ENCODE peak calls at places on chromosomes 11 and 22, in nine cellular contexts. N, R, O, S, T, P, C, D and I are unnamed samples.
A peak's percentile ranks its signal among the peaks of the same experiment; 100 is the strongest.

GRCh38 chr11:77474509-77475070 is 696 bp upstream of the PAK1 start:
- DNase-seq in N (no peak), R (no peak), O (no peak), S (no peak), T (no peak), P (no peak), C (no peak), D (no peak), I (no peak)

GRCh38 chr11:12674936-12675696 is 895 bp downstream of the TEAD1 start:
- DNase-seq in N (no peak), R (no peak), O (no peak), S (no peak), T (no peak), P (no peak), C (no peak), D (peak; percentile 33), I (no peak)

GRCh38 chr11:35064114-35064800 is 74.7 kb upstream of the CD44 start:
- DNase-seq in N (no peak), R (peak; percentile 80), O (no peak), S (no peak), T (no peak), P (peak; percentile 70), C (no peak), D (no peak), I (peak; percentile 27)

GRCh38 chr22:37907036-37907954 is 1.2 kb downstream of the MICALL1 start:
- DNase-seq in N (no peak), R (no peak), O (no peak), S (no peak), T (no peak), P (no peak), C (no peak), D (no peak), I (no peak)

GRCh38 chr11:118061401-118062125 is 15.3 kb upstream of the TMPRSS4 start:
- DNase-seq in N (no peak), R (no peak), O (no peak), S (no peak), T (no peak), P (no peak), C (no peak), D (no peak), I (no peak)

GRCh38 chr11:28878025-28878424 is 769.8 kb downstream of the METTL15 start:
- DNase-seq in N (no peak), R (no peak), O (no peak), S (no peak), T (no peak), P (peak; percentile 4), C (no peak), D (no peak), I (peak; percentile 51)

GRCh38 chr11:59173964-59174663 is 2.2 kb downstream of the DTX4 start:
- DNase-seq in N (no peak), R (no peak), O (no peak), S (no peak), T (no peak), P (peak; percentile 7), C (no peak), D (no peak), I (no peak)

GRCh38 chr11:66745356-66746235 is 16.6 kb upstream of the SPTBN2 start:
- DNase-seq in N (peak; percentile 58), R (no peak), O (no peak), S (no peak), T (peak; percentile 79), P (no peak), C (no peak), D (peak; percentile 45), I (no peak)

GRCh38 chr22:20198527-20199319 is 47.9 kb upstream of the CCDC188 start:
- DNase-seq in N (no peak), R (no peak), O (no peak), S (no peak), T (no peak), P (no peak), C (no peak), D (no peak), I (no peak)

GRCh38 chr11:47480762-47481161 is 31.8 kb upstream of the RAPSN start:
- DNase-seq in N (no peak), R (no peak), O (no peak), S (no peak), T (no peak), P (no peak), C (no peak), D (no peak), I (no peak)

GRCh38 chr11:121478226-121478894 is 25.6 kb upstream of the SORL1-AS1 start:
- DNase-seq in N (no peak), R (no peak), O (no peak), S (no peak), T (no peak), P (no peak), C (no peak), D (no peak), I (no peak)

GRCh38 chr22:45626198-45626651 is 45.4 kb upstream of the ATXN10 start:
- DNase-seq in N (peak; percentile 63), R (no peak), O (no peak), S (peak; percentile 70), T (no peak), P (no peak), C (no peak), D (no peak), I (no peak)

GRCh38 chr11:115499891-115500290 is 4.3 kb downstream of the CADM1 start:
- DNase-seq in N (no peak), R (no peak), O (no peak), S (no peak), T (no peak), P (no peak), C (no peak), D (no peak), I (no peak)

GRCh38 chr11:115499241-115499799 is 4.9 kb downstream of the CADM1 start:
- DNase-seq in N (no peak), R (no peak), O (no peak), S (no peak), T (no peak), P (peak; percentile 68), C (no peak), D (no peak), I (no peak)

GRCh38 chr11:115498354-115498753 is 5.9 kb downstream of the CADM1 start:
- DNase-seq in N (no peak), R (no peak), O (no peak), S (no peak), T (no peak), P (no peak), C (no peak), D (no peak), I (no peak)

GRCh38 chr11:115496892-115497291 is 7.3 kb downstream of the CADM1 start:
- DNase-seq in N (no peak), R (no peak), O (no peak), S (no peak), T (no peak), P (peak; percentile 68), C (no peak), D (no peak), I (no peak)

DNA sequence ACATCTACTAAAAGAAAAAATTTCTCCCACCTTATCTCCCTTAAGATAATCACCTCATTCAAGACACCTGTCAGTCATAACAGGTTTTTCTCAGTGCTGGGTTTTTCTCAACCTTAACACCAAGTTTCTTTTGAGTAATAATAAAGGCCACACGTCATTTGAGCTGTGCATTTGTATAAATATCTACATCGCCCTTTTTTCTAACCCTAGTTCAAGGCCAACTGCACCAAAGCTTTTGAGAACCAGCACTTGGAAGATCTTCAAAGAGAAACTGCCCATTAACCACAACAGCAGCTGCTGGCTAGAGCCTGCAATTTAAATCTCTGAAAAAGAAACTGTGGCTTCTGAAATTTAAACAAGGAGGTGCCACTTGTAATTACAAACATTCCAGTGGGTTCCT is 6.9 kb downstream of the CADM1 start:
- DNase-seq in N (no peak), R (no peak), O (no peak), S (no peak), T (no peak), P (peak; percentile 71), C (no peak), D (no peak), I (no peak)
- H3K4me3 ChIP-seq in N (no peak overlapping the region), R (no peak overlapping the region), O (no peak overlapping the region), S (no peak overlapping the region), T (no peak overlapping the region), P (no peak overlapping the region), C (no peak overlapping the region), D (no peak overlapping the region), I (no peak overlapping the region)

DNA sequence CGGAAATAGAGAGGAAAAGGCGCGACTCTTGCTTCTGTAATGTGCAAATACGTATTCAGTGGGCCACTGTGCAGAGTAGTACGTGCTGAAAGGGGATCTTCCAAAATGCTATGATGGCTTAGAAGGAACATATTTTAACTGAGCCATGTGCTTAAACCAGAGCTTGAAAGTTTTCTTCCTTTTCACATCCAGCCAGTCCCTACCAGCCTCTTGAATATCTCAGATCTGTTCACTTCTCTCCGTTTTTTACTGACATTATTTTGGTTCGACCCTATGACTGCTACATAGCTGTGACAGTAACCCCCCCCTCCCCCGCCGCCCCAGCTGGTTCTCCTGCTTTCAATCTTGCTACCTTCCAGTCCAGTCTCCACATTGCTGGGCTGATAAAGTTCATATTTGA is 550 bp downstream of the DDIAS start:
- DNase-seq in N (no peak), R (no peak), O (no peak), S (no peak), T (no peak), P (no peak), C (no peak), D (peak; percentile 47), I (no peak)
- H3K4me3 ChIP-seq in N (peak overlapping the region; percentile 72), R (peak overlapping the region; percentile 74), O (no peak overlapping the region), S (peak overlapping the region; percentile 53), T (peak overlapping the region; percentile 88), P (peak overlapping the region; percentile 84), C (peak overlapping the region; percentile 57), D (peak overlapping the region; percentile 69), I (peak overlapping the region; percentile 63)

GRCh38 chr22:39300198-39300830 is 19.1 kb downstream of the RPL3 start:
- DNase-seq in N (no peak), R (no peak), O (peak; percentile 57), S (no peak), T (no peak), P (no peak), C (no peak), D (no peak), I (no peak)
- H3K4me3 ChIP-seq in N (no peak overlapping the region), R (no peak overlapping the region), O (no peak overlapping the region), S (no peak overlapping the region), T (no peak overlapping the region), P (no peak overlapping the region), C (no peak overlapping the region), D (no peak overlapping the region), I (no peak overlapping the region)

DNA sequence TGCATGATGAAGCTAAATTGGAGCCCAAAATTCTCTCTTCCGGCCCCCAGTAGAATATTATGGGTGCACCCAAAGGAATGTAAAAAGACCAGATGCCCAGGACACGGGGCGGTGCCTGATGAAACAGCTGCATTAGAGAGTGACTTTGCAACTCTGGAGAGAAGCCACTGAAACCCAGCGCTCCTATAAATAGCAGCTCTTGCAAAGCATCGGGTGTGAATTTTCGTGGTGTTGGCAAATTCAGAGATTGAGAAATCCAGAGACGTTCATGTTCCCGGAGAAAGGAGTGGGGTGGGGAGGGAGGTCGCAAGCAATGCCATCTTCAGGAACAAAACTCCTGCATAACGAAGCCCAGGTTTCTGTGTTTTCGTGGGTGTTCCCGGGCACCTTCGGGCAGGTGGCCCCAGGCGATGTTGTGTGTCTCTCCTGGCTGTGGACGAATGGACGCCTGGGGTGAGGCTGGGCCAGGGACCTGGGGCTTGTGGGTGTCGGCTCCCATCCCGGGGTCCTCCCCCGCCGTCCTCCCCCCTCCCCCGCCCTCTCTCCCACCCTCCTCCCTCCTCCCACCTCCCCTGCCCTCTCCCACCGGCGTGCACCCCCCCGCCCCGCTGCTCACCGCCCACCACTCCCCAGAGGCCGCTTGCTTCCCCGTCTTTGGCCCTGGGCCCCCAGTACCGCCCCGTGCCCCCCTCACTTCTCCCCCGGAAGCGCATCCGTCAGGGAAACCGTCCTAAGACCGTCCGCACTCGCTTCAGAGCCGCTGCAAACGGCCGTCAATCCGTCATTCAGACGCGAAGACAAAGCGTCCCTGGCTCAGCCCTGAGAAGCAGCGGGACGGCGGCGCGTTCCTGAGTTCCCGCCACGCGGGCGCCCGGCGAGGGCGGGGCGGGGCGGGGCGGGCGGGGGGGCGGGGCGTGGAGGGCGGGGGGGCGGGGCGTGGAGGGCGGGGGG is 26.7 kb upstream of the TOLLIP start:
- DNase-seq in N (no peak), R (no peak), O (peak; percentile 86), S (no peak), T (peak; percentile 48), P (peak; percentile 59), C (no peak), D (peak; percentile 75), I (peak; percentile 66)
- H3K4me3 ChIP-seq in N (peak overlapping the region; percentile 58), R (peak overlapping the region; percentile 22), O (peak overlapping the region; percentile 42), S (peak overlapping the region; percentile 34), T (peak overlapping the region; percentile 49), P (peak overlapping the region; percentile 56), C (peak overlapping the region; percentile 41), D (peak overlapping the region; percentile 34), I (peak overlapping the region; percentile 50)